ENCODE peak calls at places on chromosome 1, in ten cellular contexts. One of them, this sample, is unnamed.

GRCh38 chr1:48931571-48932251 is 155.0 kb upstream of the BEND5 start:
- DNase-seq in CD8-positive, alpha-beta memory T cell: no peak
- DNase-seq in CD4-positive, CD25-positive, alpha-beta regulatory T cell: no peak
- DNase-seq in heart left ventricle: no peak
- DNase-seq in left ventricle myocardium inferior: no peak
- DNase-seq in iPS DF 6.9: no peak
- DNase-seq in stomach: peak; percentile 55
- DNase-seq in cardiac muscle cell: no peak
- DNase-seq in SJCRH30: peak; percentile 23
- DNase-seq in H9: no peak
- DNase-seq in this sample: no peak

GRCh38 chr1:202733251-202733650 is 23.0 kb upstream of the SYT2 start:
- DNase-seq in CD8-positive, alpha-beta memory T cell: no peak
- DNase-seq in CD4-positive, CD25-positive, alpha-beta regulatory T cell: no peak
- DNase-seq in heart left ventricle: no peak
- DNase-seq in left ventricle myocardium inferior: no peak
- DNase-seq in iPS DF 6.9: no peak
- DNase-seq in stomach: no peak
- DNase-seq in cardiac muscle cell: no peak
- DNase-seq in SJCRH30: no peak
- DNase-seq in H9: no peak
- DNase-seq in this sample: no peak

GRCh38 chr1:56866656-56867055 is 12.1 kb downstream of the C8A start:
- DNase-seq in CD8-positive, alpha-beta memory T cell: no peak
- DNase-seq in CD4-positive, CD25-positive, alpha-beta regulatory T cell: no peak
- DNase-seq in heart left ventricle: no peak
- DNase-seq in left ventricle myocardium inferior: no peak
- DNase-seq in iPS DF 6.9: no peak
- DNase-seq in stomach: no peak
- DNase-seq in cardiac muscle cell: no peak
- DNase-seq in SJCRH30: no peak
- DNase-seq in H9: no peak
- DNase-seq in this sample: no peak

GRCh38 chr1:183604048-183604808 is 14.0 kb upstream of the NCF2 start:
- DNase-seq in CD8-positive, alpha-beta memory T cell: no peak
- DNase-seq in CD4-positive, CD25-positive, alpha-beta regulatory T cell: no peak
- DNase-seq in heart left ventricle: peak; percentile 57
- DNase-seq in left ventricle myocardium inferior: no peak
- DNase-seq in iPS DF 6.9: no peak
- DNase-seq in stomach: peak; percentile 35
- DNase-seq in cardiac muscle cell: no peak
- DNase-seq in SJCRH30: peak; percentile 77
- DNase-seq in H9: no peak
- DNase-seq in this sample: no peak

GRCh38 chr1:32111789-32112188 is 3.9 kb downstream of the KPNA6 start:
- DNase-seq in CD8-positive, alpha-beta memory T cell: no peak
- DNase-seq in CD4-positive, CD25-positive, alpha-beta regulatory T cell: no peak
- DNase-seq in heart left ventricle: no peak
- DNase-seq in left ventricle myocardium inferior: no peak
- DNase-seq in iPS DF 6.9: no peak
- DNase-seq in stomach: no peak
- DNase-seq in cardiac muscle cell: no peak
- DNase-seq in SJCRH30: no peak
- DNase-seq in H9: no peak
- DNase-seq in this sample: no peak

GRCh38 chr1:183101081-183101480 is 77.9 kb downstream of the LAMC1 start:
- DNase-seq in CD8-positive, alpha-beta memory T cell: no peak
- DNase-seq in CD4-positive, CD25-positive, alpha-beta regulatory T cell: no peak
- DNase-seq in heart left ventricle: no peak
- DNase-seq in left ventricle myocardium inferior: no peak
- DNase-seq in iPS DF 6.9: no peak
- DNase-seq in stomach: no peak
- DNase-seq in cardiac muscle cell: no peak
- DNase-seq in SJCRH30: no peak
- DNase-seq in H9: no peak
- DNase-seq in this sample: no peak

GRCh38 chr1:41919764-41920397 is 1.2 kb upstream of the HIVEP3 start:
- DNase-seq in CD8-positive, alpha-beta memory T cell: peak; percentile 78
- DNase-seq in CD4-positive, CD25-positive, alpha-beta regulatory T cell: peak; percentile 73
- DNase-seq in heart left ventricle: peak; percentile 62
- DNase-seq in left ventricle myocardium inferior: peak; percentile 55
- DNase-seq in iPS DF 6.9: no peak
- DNase-seq in stomach: peak; percentile 40
- DNase-seq in cardiac muscle cell: peak; percentile 59
- DNase-seq in SJCRH30: peak; percentile 36
- DNase-seq in H9: peak; percentile 81
- DNase-seq in this sample: peak; percentile 63

GRCh38 chr1:207670192-207670591 is 25.3 kb downstream of the CR1L start:
- DNase-seq in CD8-positive, alpha-beta memory T cell: no peak
- DNase-seq in CD4-positive, CD25-positive, alpha-beta regulatory T cell: no peak
- DNase-seq in heart left ventricle: no peak
- DNase-seq in left ventricle myocardium inferior: no peak
- DNase-seq in iPS DF 6.9: no peak
- DNase-seq in stomach: no peak
- DNase-seq in cardiac muscle cell: no peak
- DNase-seq in SJCRH30: no peak
- DNase-seq in H9: no peak
- DNase-seq in this sample: no peak

GRCh38 chr1:182698977-182699672 is 14.7 kb upstream of the RGS8 start:
- DNase-seq in CD8-positive, alpha-beta memory T cell: no peak
- DNase-seq in CD4-positive, CD25-positive, alpha-beta regulatory T cell: no peak
- DNase-seq in heart left ventricle: peak; percentile 59
- DNase-seq in left ventricle myocardium inferior: peak; percentile 35
- DNase-seq in iPS DF 6.9: no peak
- DNase-seq in stomach: no peak
- DNase-seq in cardiac muscle cell: no peak
- DNase-seq in SJCRH30: no peak
- DNase-seq in H9: peak; percentile 33
- DNase-seq in this sample: no peak

GRCh38 chr1:147891088-147891487 is 11.5 kb upstream of the GJA8 start:
- DNase-seq in CD8-positive, alpha-beta memory T cell: no peak
- DNase-seq in CD4-positive, CD25-positive, alpha-beta regulatory T cell: no peak
- DNase-seq in heart left ventricle: no peak
- DNase-seq in left ventricle myocardium inferior: no peak
- DNase-seq in iPS DF 6.9: no peak
- DNase-seq in stomach: no peak
- DNase-seq in cardiac muscle cell: no peak
- DNase-seq in SJCRH30: no peak
- DNase-seq in H9: no peak
- DNase-seq in this sample: no peak

GRCh38 chr1:242530761-242531160 is 6.3 kb upstream of the PLD5 start:
- DNase-seq in CD8-positive, alpha-beta memory T cell: no peak
- DNase-seq in CD4-positive, CD25-positive, alpha-beta regulatory T cell: no peak
- DNase-seq in heart left ventricle: no peak
- DNase-seq in left ventricle myocardium inferior: no peak
- DNase-seq in iPS DF 6.9: no peak
- DNase-seq in stomach: no peak
- DNase-seq in cardiac muscle cell: no peak
- DNase-seq in SJCRH30: no peak
- DNase-seq in H9: no peak
- DNase-seq in this sample: no peak

GRCh38 chr1:23661887-23662286 is 29.7 kb upstream of the RPL11 start:
- DNase-seq in CD8-positive, alpha-beta memory T cell: no peak
- DNase-seq in CD4-positive, CD25-positive, alpha-beta regulatory T cell: no peak
- DNase-seq in heart left ventricle: no peak
- DNase-seq in left ventricle myocardium inferior: no peak
- DNase-seq in iPS DF 6.9: no peak
- DNase-seq in stomach: no peak
- DNase-seq in cardiac muscle cell: no peak
- DNase-seq in SJCRH30: no peak
- DNase-seq in H9: no peak
- DNase-seq in this sample: no peak

GRCh38 chr1:235866207-235866912 is at the start of gene LYST:
- DNase-seq in CD8-positive, alpha-beta memory T cell: peak; percentile 50
- DNase-seq in CD4-positive, CD25-positive, alpha-beta regulatory T cell: no peak
- DNase-seq in heart left ventricle: peak; percentile 60
- DNase-seq in left ventricle myocardium inferior: peak; percentile 40
- DNase-seq in iPS DF 6.9: peak; percentile 11
- DNase-seq in stomach: peak; percentile 49
- DNase-seq in cardiac muscle cell: peak; percentile 88
- DNase-seq in SJCRH30: peak; percentile 36
- DNase-seq in H9: peak; percentile 46
- DNase-seq in this sample: peak; percentile 37

DNA sequence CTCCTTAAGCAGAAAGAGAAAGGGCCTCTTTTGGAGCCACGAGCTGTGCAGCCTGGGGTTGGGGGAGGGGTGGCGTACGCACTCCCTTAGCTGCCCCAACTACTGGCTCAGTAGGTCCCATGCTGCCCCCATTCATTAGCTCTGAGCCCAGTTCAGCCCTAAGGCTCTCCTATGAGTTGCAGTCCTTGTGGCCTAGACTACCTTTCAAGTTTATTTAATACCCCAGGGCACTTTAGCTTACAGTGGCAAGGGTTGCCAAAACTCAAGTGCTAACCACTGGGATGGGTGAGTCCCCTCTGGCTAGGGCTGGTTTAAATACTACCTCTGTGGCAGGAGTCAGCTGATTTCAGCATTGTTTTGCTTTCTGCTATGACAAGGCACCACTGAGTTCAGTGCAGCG is 118.2 kb downstream of the ODF2L start:
- DNase-seq in CD8-positive, alpha-beta memory T cell: no peak
- DNase-seq in CD4-positive, CD25-positive, alpha-beta regulatory T cell: no peak
- DNase-seq in heart left ventricle: no peak
- DNase-seq in left ventricle myocardium inferior: no peak
- DNase-seq in iPS DF 6.9: no peak
- DNase-seq in stomach: no peak
- DNase-seq in cardiac muscle cell: no peak
- DNase-seq in SJCRH30: no peak
- DNase-seq in H9: no peak
- DNase-seq in this sample: no peak
- H3K9me3 ChIP-seq in CD8-positive, alpha-beta memory T cell: no peaks in the 10 kb centered on the region
- H3K9me3 ChIP-seq in CD4-positive, CD25-positive, alpha-beta regulatory T cell: no peaks in the 10 kb centered on the region
- H3K9me3 ChIP-seq in heart left ventricle: no peaks in the 10 kb centered on the region
- H3K9me3 ChIP-seq in left ventricle myocardium inferior: no peaks in the 10 kb centered on the region
- H3K9me3 ChIP-seq in iPS DF 6.9: no peaks in the 10 kb centered on the region
- H3K9me3 ChIP-seq in stomach: no peaks in the 10 kb centered on the region
- H3K9me3 ChIP-seq in cardiac muscle cell: no peaks in the 10 kb centered on the region
- H3K9me3 ChIP-seq in SJCRH30: no peaks in the 10 kb centered on the region
- H3K9me3 ChIP-seq in H9: no peaks in the 10 kb centered on the region
- H3K9me3 ChIP-seq in this sample: no peaks in the 10 kb centered on the region

DNA sequence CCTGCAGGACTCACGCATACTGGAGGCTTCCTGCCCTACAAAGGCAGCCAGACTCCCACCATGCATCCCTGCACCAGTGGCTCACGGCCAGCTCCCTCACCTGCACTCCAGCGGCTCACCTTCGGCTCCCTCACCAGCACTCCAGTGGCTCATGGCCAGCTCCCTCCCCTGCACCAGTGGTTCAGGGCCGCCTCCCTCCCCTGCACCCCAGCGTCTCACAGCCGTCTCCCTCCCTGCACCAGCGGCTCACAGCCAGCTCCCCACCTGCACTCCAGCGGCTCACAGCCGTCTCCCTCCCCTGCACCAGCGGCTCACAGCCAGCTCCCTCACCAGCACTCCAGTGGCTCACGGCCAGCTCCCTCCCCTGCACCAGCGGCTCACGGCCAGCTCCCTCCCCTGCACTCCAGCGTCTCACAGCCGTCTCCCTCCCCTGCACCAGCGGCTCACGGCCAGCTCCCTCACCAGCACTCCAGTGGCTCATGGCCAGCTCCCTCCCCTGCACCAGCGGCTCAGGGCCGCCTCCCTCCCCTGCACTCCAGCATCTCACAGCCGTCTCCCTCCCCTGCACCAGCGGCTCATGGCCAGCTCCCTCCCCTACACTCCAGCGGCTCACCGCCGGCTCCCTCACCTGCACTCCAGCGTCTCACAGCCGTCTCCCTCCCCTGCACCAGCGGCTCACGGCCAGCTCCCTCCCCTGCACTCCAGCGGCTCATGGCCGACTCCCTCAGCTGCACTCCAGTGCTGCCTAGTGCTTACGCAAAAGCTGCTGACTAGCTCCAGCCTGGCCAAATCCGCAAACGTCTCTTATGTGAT is 324.5 kb downstream of the NPHP4 start:
- DNase-seq in CD8-positive, alpha-beta memory T cell: no peak
- DNase-seq in CD4-positive, CD25-positive, alpha-beta regulatory T cell: no peak
- DNase-seq in heart left ventricle: peak; percentile 26
- DNase-seq in left ventricle myocardium inferior: no peak
- DNase-seq in iPS DF 6.9: no peak
- DNase-seq in stomach: no peak
- DNase-seq in cardiac muscle cell: no peak
- DNase-seq in SJCRH30: no peak
- DNase-seq in H9: no peak
- DNase-seq in this sample: no peak
- H3K9me3 ChIP-seq in CD8-positive, alpha-beta memory T cell: no peaks in the 10 kb centered on the region
- H3K9me3 ChIP-seq in CD4-positive, CD25-positive, alpha-beta regulatory T cell: no peaks in the 10 kb centered on the region
- H3K9me3 ChIP-seq in heart left ventricle: no peaks in the 10 kb centered on the region
- H3K9me3 ChIP-seq in left ventricle myocardium inferior: peaks cover 4% of the 10 kb centered on the region
- H3K9me3 ChIP-seq in iPS DF 6.9: peaks cover 3% of the 10 kb centered on the region
- H3K9me3 ChIP-seq in stomach: no peaks in the 10 kb centered on the region
- H3K9me3 ChIP-seq in cardiac muscle cell: no peaks in the 10 kb centered on the region
- H3K9me3 ChIP-seq in SJCRH30: no peaks in the 10 kb centered on the region
- H3K9me3 ChIP-seq in H9: peaks cover 22% of the 10 kb centered on the region
- H3K9me3 ChIP-seq in this sample: no peaks in the 10 kb centered on the region

DNA sequence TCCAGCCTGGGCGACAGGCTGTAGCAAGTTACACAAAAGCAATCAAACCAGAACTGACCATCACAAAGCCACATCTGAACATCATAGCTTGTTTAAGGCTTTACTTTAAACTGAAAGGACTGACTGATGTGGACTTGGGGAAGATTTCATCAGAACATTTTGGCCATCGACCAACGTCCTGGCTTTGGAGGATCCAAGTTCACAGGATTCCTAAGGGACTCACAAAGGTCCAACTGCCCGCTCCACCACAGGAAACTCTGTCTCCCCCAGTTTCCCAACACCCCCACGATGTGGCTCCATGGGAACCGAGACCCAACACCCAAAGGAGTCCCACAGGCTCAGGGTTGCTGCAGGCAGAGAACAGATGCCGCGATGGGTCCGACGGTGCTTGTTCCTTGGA is 9.3 kb downstream of the SSU72 start:
- DNase-seq in CD8-positive, alpha-beta memory T cell: no peak
- DNase-seq in CD4-positive, CD25-positive, alpha-beta regulatory T cell: no peak
- DNase-seq in heart left ventricle: no peak
- DNase-seq in left ventricle myocardium inferior: no peak
- DNase-seq in iPS DF 6.9: no peak
- DNase-seq in stomach: no peak
- DNase-seq in cardiac muscle cell: no peak
- DNase-seq in SJCRH30: no peak
- DNase-seq in H9: no peak
- DNase-seq in this sample: no peak
- H3K9me3 ChIP-seq in CD8-positive, alpha-beta memory T cell: no peaks in the 10 kb centered on the region
- H3K9me3 ChIP-seq in CD4-positive, CD25-positive, alpha-beta regulatory T cell: no peaks in the 10 kb centered on the region
- H3K9me3 ChIP-seq in heart left ventricle: no peaks in the 10 kb centered on the region
- H3K9me3 ChIP-seq in left ventricle myocardium inferior: no peaks in the 10 kb centered on the region
- H3K9me3 ChIP-seq in iPS DF 6.9: no peaks in the 10 kb centered on the region
- H3K9me3 ChIP-seq in stomach: no peaks in the 10 kb centered on the region
- H3K9me3 ChIP-seq in cardiac muscle cell: no peaks in the 10 kb centered on the region
- H3K9me3 ChIP-seq in SJCRH30: no peaks in the 10 kb centered on the region
- H3K9me3 ChIP-seq in H9: no peaks in the 10 kb centered on the region
- H3K9me3 ChIP-seq in this sample: no peaks in the 10 kb centered on the region

DNA sequence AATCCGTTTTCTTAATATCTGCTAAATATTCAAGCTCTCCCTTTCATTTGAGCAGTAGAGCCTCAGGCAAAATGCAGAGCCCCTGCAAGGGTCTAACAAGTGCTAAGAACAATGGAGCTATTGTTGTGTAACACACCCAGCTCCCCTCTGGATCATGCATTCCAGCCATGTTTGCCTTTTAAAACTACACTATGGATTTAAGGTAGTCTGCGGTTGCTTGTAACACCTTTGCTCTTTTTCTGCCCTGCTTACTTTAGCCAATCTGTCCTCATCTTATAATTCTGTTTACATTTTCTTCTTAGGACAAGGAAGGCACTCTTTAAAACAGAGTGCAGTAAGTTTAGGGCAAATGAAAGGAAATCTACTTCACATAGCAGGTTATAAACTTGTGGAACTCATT is 60.0 kb upstream of the C1orf105 start:
- DNase-seq in CD8-positive, alpha-beta memory T cell: no peak
- DNase-seq in CD4-positive, CD25-positive, alpha-beta regulatory T cell: no peak
- DNase-seq in heart left ventricle: no peak
- DNase-seq in left ventricle myocardium inferior: no peak
- DNase-seq in iPS DF 6.9: peak; percentile 52
- DNase-seq in stomach: no peak
- DNase-seq in cardiac muscle cell: no peak
- DNase-seq in SJCRH30: peak; percentile 77
- DNase-seq in H9: peak; percentile 73
- DNase-seq in this sample: no peak
- H3K9me3 ChIP-seq in CD8-positive, alpha-beta memory T cell: no peaks in the 10 kb centered on the region
- H3K9me3 ChIP-seq in CD4-positive, CD25-positive, alpha-beta regulatory T cell: no peaks in the 10 kb centered on the region
- H3K9me3 ChIP-seq in heart left ventricle: no peaks in the 10 kb centered on the region
- H3K9me3 ChIP-seq in left ventricle myocardium inferior: peaks cover 1% of the 10 kb centered on the region
- H3K9me3 ChIP-seq in iPS DF 6.9: no peaks in the 10 kb centered on the region
- H3K9me3 ChIP-seq in stomach: no peaks in the 10 kb centered on the region
- H3K9me3 ChIP-seq in cardiac muscle cell: no peaks in the 10 kb centered on the region
- H3K9me3 ChIP-seq in SJCRH30: peaks cover 3% of the 10 kb centered on the region
- H3K9me3 ChIP-seq in H9: no peaks in the 10 kb centered on the region
- H3K9me3 ChIP-seq in this sample: no peaks in the 10 kb centered on the region